ENCODE peak calls at places on chromosomes 16 and 17, in eight cellular contexts. U, F, M, W, J, P, K and Y are unnamed samples.

GRCh38 chr17:11943759-11944347 is 53.4 kb downstream of the ZNF18 start:
- DNase-seq in U (no peak), F (no peak), M (peak; percentile 38), W (no peak), J (no peak), P (no peak), K (no peak), Y (no peak)

GRCh38 chr17:75105269-75106080 is 4.3 kb upstream of the ARMC7 start:
- DNase-seq in U (no peak), F (peak; percentile 56), M (peak; percentile 70), W (peak; percentile 76), J (no peak), P (peak; percentile 72), K (peak; percentile 85), Y (peak; percentile 74)

GRCh38 chr16:69820926-69821541 is 58.9 kb downstream of the WWP2 start:
- DNase-seq in U (no peak), F (peak; percentile 44), M (peak; percentile 31), W (no peak), J (no peak), P (no peak), K (peak; percentile 51), Y (no peak)

GRCh38 chr16:83118365-83118764 is 491.6 kb downstream of the CDH13 start:
- DNase-seq in U (no peak), F (no peak), M (no peak), W (no peak), J (no peak), P (no peak), K (no peak), Y (no peak)

GRCh38 chr16:31536804-31537361 is 9.2 kb downstream of the AHSP start:
- DNase-seq in U (no peak), F (no peak), M (no peak), W (no peak), J (no peak), P (no peak), K (no peak), Y (no peak)

GRCh38 chr17:75778861-75779249 is 5.8 kb upstream of the UNK start:
- DNase-seq in U (no peak), F (no peak), M (no peak), W (no peak), J (peak; percentile 52), P (peak; percentile 82), K (peak; percentile 62), Y (peak; percentile 73)

GRCh38 chr17:38702166-38702899 is 2.7 kb upstream of the MLLT6 start:
- DNase-seq in U (peak; percentile 92), F (peak; percentile 88), M (peak; percentile 85), W (peak; percentile 91), J (peak; percentile 90), P (peak; percentile 90), K (peak; percentile 89), Y (peak; percentile 92)

GRCh38 chr16:9225527-9226316 is 134.3 kb downstream of the HAPSTR1 start:
- DNase-seq in U (peak; percentile 30), F (no peak), M (no peak), W (no peak), J (no peak), P (peak; percentile 62), K (no peak), Y (no peak)

GRCh38 chr17:61394630-61395408 is 4.8 kb upstream of the TBX2 start:
- DNase-seq in U (no peak), F (no peak), M (no peak), W (peak; percentile 60), J (no peak), P (no peak), K (no peak), Y (no peak)

GRCh38 chr16:69112285-69113129 is 7.1 kb downstream of the HAS3 start:
- DNase-seq in U (peak; percentile 67), F (peak; percentile 53), M (no peak), W (peak; percentile 79), J (peak; percentile 62), P (peak; percentile 84), K (peak; percentile 71), Y (peak; percentile 85)

DNA sequence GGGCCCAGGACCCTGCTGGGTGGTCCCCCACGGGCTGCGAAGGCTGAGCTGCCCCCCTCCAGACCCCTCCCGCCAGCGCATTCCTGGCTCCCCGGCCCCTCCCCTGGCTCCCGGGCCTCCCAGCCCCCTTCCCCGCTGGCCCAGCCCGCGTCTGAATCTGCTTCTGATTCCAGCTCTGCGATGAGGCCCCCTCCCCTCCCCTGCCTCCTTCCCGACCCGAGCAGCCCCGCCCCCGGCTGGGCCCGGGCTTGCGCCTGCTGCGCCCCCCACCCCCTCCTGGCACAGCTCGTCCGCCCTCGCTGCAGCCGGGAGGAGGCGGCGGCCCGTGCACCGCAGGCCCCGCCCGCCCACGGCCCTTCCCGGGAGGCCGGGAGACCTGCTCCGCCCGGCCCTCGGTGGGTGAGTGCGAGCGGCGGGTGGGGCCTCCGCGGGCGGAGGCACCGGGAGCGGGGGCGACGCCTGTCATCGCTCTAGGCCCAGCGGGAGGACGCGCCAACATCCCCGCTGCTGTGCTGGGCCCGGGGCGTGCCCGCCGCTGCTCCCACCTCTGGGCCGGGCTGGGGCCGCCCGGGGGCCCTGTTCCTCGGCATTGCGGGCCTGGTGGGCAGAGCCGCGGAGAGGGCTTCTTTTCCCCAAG is at the start of gene NTN3:
- DNase-seq in U (no peak), F (no peak), M (no peak), W (peak; percentile 86), J (no peak), P (peak; percentile 88), K (no peak), Y (peak; percentile 55)
- H3K4me3 ChIP-seq in U (peak within 1 kb of the TSS; percentile 15), F (no peak within 1 kb of the TSS), M (peak within 1 kb of the TSS; percentile 4), W (peak within 1 kb of the TSS; percentile 43), J (peak within 1 kb of the TSS; percentile 27), P (peak within 1 kb of the TSS; percentile 48), K (no peak within 1 kb of the TSS), Y (peak within 1 kb of the TSS; percentile 14)

GRCh38 chr16:50593410-50594139 is 45.4 kb downstream of the NKD1 start:
- DNase-seq in U (no peak), F (no peak), M (no peak), W (no peak), J (no peak), P (peak; percentile 86), K (no peak), Y (no peak)
- TF ChIP-seq CTCF in U (no peak), F (no peak), M (no peak), W (peak; percentile 20), J (peak; percentile 41), P (peak; percentile 81), K (no peak), Y (no peak)

GRCh38 chr17:57868775-57869598 is 19.1 kb upstream of the MRPS23 start:
- DNase-seq in U (no peak), F (no peak), M (no peak), W (no peak), J (peak; percentile 13), P (no peak), K (no peak), Y (no peak)
- H3K4me1 ChIP-seq in U (no peaks in the 10 kb centered on the region), F (peaks cover 19% of the 10 kb centered on the region), M (peaks cover 16% of the 10 kb centered on the region), W (peaks cover 17% of the 10 kb centered on the region), J (peaks cover 34% of the 10 kb centered on the region), P (peaks cover 14% of the 10 kb centered on the region), K (peaks cover 47% of the 10 kb centered on the region), Y (no peaks in the 10 kb centered on the region)

DNA sequence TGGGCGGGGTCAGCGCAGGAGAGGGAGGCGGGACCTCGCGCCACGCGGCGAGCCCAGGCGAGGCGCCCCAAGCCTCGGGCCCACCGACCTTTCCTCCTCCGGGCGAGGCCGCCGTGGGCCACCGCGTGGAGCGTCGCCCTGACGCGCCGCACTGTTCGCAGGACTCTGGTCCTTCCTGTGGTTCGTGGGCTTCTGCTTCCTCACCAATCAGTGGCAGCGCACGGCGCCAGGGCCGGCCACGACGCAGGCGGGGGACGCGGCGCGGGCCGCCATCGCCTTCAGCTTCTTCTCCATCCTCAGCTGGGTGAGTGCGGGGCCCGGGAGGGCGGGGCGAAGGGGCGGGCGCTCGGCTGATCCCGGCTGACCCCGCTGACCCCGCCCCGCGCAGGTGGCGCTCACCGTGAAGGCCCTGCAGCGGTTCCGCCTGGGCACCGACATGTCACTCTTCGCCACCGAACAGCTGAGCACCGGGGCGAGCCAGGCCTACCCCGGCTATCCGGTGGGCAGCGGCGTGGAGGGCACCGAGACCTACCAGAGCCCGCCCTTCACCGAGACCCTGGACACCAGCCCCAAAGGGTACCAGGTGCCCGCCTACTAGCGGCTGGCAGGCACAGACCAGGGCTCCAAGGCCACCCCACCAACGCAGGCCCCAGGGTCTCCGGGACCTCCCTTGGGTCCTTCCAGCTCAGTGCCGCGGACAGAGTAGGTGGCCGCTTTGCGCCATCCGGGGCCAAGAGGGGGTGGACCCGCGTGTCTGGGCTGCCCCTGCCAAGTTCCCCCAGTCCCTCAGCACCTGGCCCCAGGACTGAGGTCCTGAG is 2.9 kb downstream of the SYNGR3 start:
- DNase-seq in U (no peak), F (no peak), M (no peak), W (no peak), J (no peak), P (peak; percentile 51), K (no peak), Y (no peak)
- H3K4me3 ChIP-seq in U (peak overlapping the region; percentile 21), F (no peak overlapping the region), M (no peak overlapping the region), W (no peak overlapping the region), J (no peak overlapping the region), P (no peak overlapping the region), K (peak overlapping the region; percentile 38), Y (no peak overlapping the region)

DNA sequence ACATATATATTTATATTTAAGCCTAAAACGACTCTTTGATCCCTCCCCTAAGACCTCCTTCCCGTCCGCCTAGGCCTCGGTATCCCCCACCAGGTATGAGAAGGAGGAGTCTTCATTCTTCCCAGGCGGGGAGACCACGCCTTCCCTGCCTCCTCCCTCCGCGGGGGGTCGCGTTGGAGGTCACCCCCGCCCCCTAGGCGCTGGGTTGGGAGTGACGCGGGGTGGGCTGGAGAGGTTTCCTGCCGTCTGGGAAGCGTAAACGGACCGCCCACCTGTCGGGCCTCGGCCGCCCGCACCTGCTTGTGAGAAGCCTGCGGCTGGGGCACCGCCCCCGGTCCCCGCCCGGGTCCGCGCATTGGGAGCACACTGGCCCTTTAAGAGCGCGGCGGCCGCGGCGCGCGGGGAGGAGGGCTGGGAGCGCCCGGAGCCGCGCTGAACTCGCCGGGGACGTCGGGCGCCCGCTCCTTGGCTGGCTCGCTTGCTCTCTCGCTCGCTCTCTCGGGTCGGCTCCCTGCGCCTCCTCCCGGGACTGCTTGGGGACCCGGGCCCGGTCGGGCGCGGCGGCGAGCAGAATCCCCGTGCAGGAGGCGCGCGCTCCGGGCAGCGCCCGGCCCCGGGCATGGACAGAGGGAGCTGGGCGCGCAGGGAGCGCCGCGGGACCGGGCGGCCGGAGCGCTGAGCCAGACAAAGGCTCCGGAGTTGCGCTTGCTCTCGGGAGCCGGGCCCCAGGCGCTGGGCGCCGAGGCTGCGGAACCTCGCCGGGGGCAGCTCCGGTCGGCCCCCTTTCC is at the start of gene MMP15:
- DNase-seq in U (peak; percentile 80), F (peak; percentile 92), M (peak; percentile 65), W (peak; percentile 66), J (peak; percentile 80), P (peak; percentile 91), K (peak; percentile 94), Y (peak; percentile 100)
- TF ChIP-seq CTCF in U (no peak), F (no peak), M (no peak), W (no peak), J (no peak), P (no peak), K (no peak), Y (no peak)